ENCODE peak calls at places on chromosomes 1 and 21, in four cellular contexts. J is neural progenitor cell, G is A549, K is heart right ventricle. M is an unnamed sample.

GRCh38 chr21:18522181-18522771 is 118.7 kb upstream of the TMPRSS15 start:
- DNase-seq in G (no peak), K (no peak), J (peak; percentile 16), M (no peak)

GRCh38 chr1:174040387-174040786 is 18.2 kb upstream of the RC3H1 start:
- DNase-seq in J (no peak), K (no peak), G (no peak), M (no peak)

GRCh38 chr1:117857434-117857833 is 72.0 kb downstream of the GDAP2 start:
- DNase-seq in K (no peak), J (no peak), G (no peak), M (no peak)

GRCh38 chr1:56910441-56910985 is 55.3 kb downstream of the C8B start:
- DNase-seq in J (no peak), G (no peak), K (no peak), M (no peak)

GRCh38 chr1:47576758-47577115 is 138.9 kb downstream of the FOXD2 start:
- DNase-seq in K (no peak), J (no peak), G (no peak), M (no peak)

GRCh38 chr1:40837601-40838000 is 24.6 kb downstream of the CITED4 start:
- DNase-seq in J (no peak), K (no peak), G (no peak), M (no peak)

GRCh38 chr1:98924971-98925370 is 79.7 kb downstream of the PLPPR5 start:
- DNase-seq in G (no peak), K (no peak), J (no peak), M (no peak)

GRCh38 chr1:26307363-26307781 is 936 bp upstream of the UBXN11 start:
- DNase-seq in G (no peak), J (no peak), K (no peak), M (no peak)

GRCh38 chr1:200458780-200459179 is 48.9 kb upstream of the ZNF281 start:
- DNase-seq in K (no peak), G (no peak), J (no peak), M (no peak)

GRCh38 chr1:231187556-231187955 is 25.7 kb downstream of the TRIM67 start:
- DNase-seq in G (no peak), K (no peak), J (no peak), M (no peak)

GRCh38 chr1:62045579-62045978 is 149.1 kb upstream of the L1TD1 start:
- DNase-seq in J (no peak), G (no peak), K (no peak), M (no peak)

GRCh38 chr1:36458910-36459309 is 5.3 kb downstream of the MRPS15 start:
- DNase-seq in K (no peak), G (no peak), J (no peak), M (no peak)

GRCh38 chr1:14681182-14681581 is 82.7 kb downstream of the KAZN start:
- DNase-seq in K (no peak), J (no peak), G (no peak), M (no peak)

GRCh38 chr1:215992620-215993019 is 425.5 kb downstream of the KCTD3 start:
- DNase-seq in K (no peak), G (peak; percentile 2), J (peak; percentile 38), M (no peak)

GRCh38 chr1:1756661-1757421 is 21.4 kb downstream of the NADK start:
- DNase-seq in J (no peak), G (no peak), K (no peak), M (no peak)

GRCh38 chr1:46784666-46785065 is 14.2 kb upstream of the CYP4B1 start:
- DNase-seq in J (peak; percentile 39), G (no peak), K (no peak), M (no peak)

GRCh38 chr1:224223819-224224714 is 41.0 kb downstream of the DEGS1 start:
- DNase-seq in J (no peak), G (no peak), K (no peak), M (no peak)

GRCh38 chr1:9438431-9439073 is 100.7 kb upstream of the SLC25A33 start:
- DNase-seq in J (no peak), G (peak; percentile 41), K (peak; percentile 26), M (peak; percentile 78)

GRCh38 chr1:14887936-14888335 is 265.6 kb upstream of the TMEM51 start:
- DNase-seq in K (no peak), G (no peak), J (peak; percentile 80), M (no peak)

GRCh38 chr1:24769656-24770651 is 24.7 kb downstream of the CLIC4 start:
- DNase-seq in J (no peak), K (no peak), G (no peak), M (no peak)

GRCh38 chr1:17572264-17572985 is 32.9 kb downstream of the ARHGEF10L start:
- DNase-seq in J (peak; percentile 58), K (no peak), G (no peak), M (no peak)

GRCh38 chr1:50979964-50980363 is 9.9 kb downstream of the CDKN2C start:
- DNase-seq in K (no peak), G (no peak), J (no peak), M (no peak)

GRCh38 chr1:206693029-206693428 is 8.3 kb downstream of the MAPKAPK2 start:
- DNase-seq in J (no peak), G (no peak), K (peak; percentile 84), M (no peak)

GRCh38 chr1:13228343-13228781 is 2.4 kb upstream of the PRAMEF18 start:
- DNase-seq in K (no peak), G (no peak), J (no peak), M (no peak)

GRCh38 chr1:9558946-9559545 is 19.8 kb downstream of the SLC25A33 start:
- DNase-seq in K (no peak), J (no peak), G (no peak), M (no peak)

GRCh38 chr1:109397451-109398342 is at the start of gene SORT1:
- DNase-seq in K (peak; percentile 88), J (peak; percentile 99), G (peak; percentile 53), M (peak; percentile 71)

GRCh38 chr1:109396971-109397370 is 747 bp downstream of the SORT1 start:
- DNase-seq in J (no peak), K (no peak), G (no peak), M (no peak)

GRCh38 chr1:109396513-109396839 is 1.2 kb downstream of the SORT1 start:
- DNase-seq in J (no peak), K (no peak), G (no peak), M (no peak)

GRCh38 chr1:109394591-109395281 is 3.0 kb downstream of the SORT1 start:
- DNase-seq in G (no peak), K (no peak), J (no peak), M (no peak)

DNA sequence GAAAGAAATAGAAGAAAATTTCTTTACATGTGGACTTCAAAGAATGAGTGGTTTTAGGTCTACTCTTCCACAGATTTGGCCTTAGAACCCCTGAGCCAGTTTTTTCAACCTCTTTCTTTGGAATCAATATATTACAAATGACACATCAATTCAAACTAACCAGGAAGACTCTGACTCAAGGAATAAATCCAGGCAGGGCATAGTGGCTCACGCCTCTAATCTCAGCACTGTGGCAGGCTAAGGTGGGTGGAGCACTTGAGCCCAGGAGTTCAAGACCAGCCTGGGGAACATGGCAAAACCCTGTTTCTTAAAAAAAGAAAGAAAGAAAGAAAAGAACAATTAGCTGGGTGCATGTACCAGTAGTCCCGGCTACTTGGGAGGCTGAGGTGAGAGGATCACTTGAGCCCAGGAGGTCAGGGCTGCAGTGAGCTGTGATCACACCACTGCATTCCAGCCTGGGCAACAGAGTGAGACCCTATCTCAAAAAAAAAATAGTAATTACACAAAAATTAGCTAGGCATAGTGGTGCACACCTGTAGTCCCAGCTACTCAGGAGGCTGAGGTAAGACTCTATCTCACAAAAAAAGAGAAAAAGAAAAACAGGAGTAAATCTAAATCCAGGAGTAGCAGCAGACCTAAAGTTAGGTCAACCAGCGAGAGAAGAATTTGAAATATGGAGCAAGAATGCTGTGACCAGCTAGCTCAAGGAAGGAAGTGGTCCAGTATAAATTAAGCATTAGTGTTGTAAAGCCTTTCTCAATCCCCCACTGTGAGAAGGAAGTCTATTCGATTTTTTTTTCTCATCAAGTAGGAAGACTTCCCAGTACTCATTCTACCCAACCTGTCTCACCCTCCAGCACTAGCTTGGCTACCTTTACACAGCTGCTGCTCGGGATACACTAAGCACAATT is 1.9 kb downstream of the SORT1 start:
- DNase-seq in J (peak; percentile 27), K (no peak), G (no peak), M (no peak)
- H3K4me1 ChIP-seq in J (peaks cover 31% of the 10 kb centered on the region), K (peaks cover 76% of the 10 kb centered on the region), G (peaks cover 39% of the 10 kb centered on the region), M (peaks cover 51% of the 10 kb centered on the region)

DNA sequence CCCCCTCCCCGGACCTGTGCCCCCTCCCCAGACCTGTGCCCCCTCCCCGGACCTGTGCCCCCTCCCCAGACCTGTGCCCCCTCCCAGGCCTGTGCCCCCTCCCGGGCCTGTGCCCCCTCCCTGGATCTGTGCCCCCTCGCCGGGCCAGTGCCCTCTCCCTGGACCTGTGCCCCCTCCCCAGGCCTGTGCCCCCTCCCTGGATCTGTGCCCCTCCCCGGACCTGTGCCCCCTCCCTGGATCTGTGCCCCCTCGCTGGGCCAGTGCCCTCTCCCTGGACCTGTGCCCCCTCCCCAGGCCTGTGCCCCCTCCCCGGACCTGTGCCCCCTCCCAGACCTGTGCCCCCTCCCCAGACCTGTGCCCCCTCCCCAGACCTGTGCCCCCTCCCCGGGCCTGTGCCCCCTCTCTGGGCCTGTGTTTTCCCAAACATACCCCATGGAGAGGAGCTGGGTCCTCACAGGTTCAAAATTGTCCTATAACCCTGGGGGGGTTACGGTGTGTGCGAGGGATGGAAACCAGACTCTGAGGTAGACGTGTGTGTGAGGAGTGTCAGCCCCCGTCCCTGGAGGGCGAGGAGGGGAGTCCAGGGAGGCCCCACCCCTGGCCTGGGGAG is 47.6 kb upstream of the POFUT2 start:
- DNase-seq in G (no peak), K (peak; percentile 8), J (no peak), M (no peak)
- H3K27ac ChIP-seq in G (no peak overlapping the region), K (no peak overlapping the region), J (no peak overlapping the region), M (no peak overlapping the region)

GRCh38 chr21:44927587-44928461 is 7.1 kb upstream of the ITGB2 start:
- DNase-seq in K (peak; percentile 57), G (peak; percentile 71), J (no peak), M (no peak)

GRCh38 chr21:44930543-44930981 is 9.3 kb upstream of the SLX9 start:
- DNase-seq in G (no peak), K (peak; percentile 48), J (no peak), M (no peak)

GRCh38 chr21:44931137-44931500 is 8.7 kb upstream of the SLX9 start:
- DNase-seq in G (no peak), K (no peak), J (no peak), M (no peak)

GRCh38 chr21:44929799-44930542 is 9.3 kb upstream of the ITGB2 start:
- DNase-seq in G (no peak), J (no peak), K (no peak), M (no peak)

GRCh38 chr21:44929242-44929798 is 8.6 kb upstream of the ITGB2 start:
- DNase-seq in G (no peak), J (no peak), K (no peak), M (no peak)
- H3K4me1 ChIP-seq in G (peaks cover 45% of the 10 kb centered on the region), J (peaks cover 21% of the 10 kb centered on the region), K (peaks cover 28% of the 10 kb centered on the region), M (peaks cover 77% of the 10 kb centered on the region)

GRCh38 chr1:38009088-38009840 is 3.3 kb upstream of the UTP11 start:
- DNase-seq in J (peak; percentile 39), G (no peak), K (no peak), M (no peak)
- H3K27ac ChIP-seq in J (peak overlapping the region; percentile 4), G (no peak overlapping the region), K (no peak overlapping the region), M (no peak overlapping the region)

DNA sequence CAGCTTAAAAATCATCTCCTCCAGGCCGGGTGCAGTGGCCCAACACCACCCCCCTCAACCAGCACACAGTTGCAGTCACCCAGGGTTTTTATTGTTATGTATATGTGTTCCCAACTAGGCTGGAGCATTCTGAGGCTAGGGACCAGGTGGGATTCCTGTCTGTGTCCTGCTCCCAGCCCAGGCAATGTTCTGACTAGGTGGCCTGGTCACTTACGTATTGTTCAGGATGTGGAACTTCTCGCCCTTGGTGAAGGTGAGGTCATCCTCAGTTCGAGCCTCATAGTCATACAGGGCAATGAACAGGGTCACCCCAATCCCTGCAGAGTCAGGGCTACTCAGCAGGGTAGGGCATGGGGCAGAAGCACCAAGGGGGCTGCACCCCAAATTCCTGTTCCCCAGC is 12.2 kb downstream of the FGR start:
- DNase-seq in J (no peak), G (no peak), K (no peak), M (no peak)
- H3K4me1 ChIP-seq in J (no peaks in the 10 kb centered on the region), G (peaks cover 4% of the 10 kb centered on the region), K (peaks cover 12% of the 10 kb centered on the region), M (peaks cover 6% of the 10 kb centered on the region)

M was measured in tibial nerve.